ENCODE peak calls at places on chromosomes 1 and 21, in five cellular contexts. One of them, this sample, is unnamed.

GRCh38 chr1:3672231-3672970 is 20.1 kb downstream of the TP73 start:
- DNase-seq in WERI-Rb-1: no peak
- DNase-seq in testis: no peak
- DNase-seq in progenitor cell of endocrine pancreas: no peak
- DNase-seq in body of pancreas: no peak
- DNase-seq in this sample: no peak

GRCh38 chr21:43195131-43196021 is 26.6 kb downstream of the CRYAA start:
- DNase-seq in WERI-Rb-1: peak; percentile 29
- DNase-seq in testis: peak; percentile 44
- DNase-seq in progenitor cell of endocrine pancreas: peak; percentile 6
- DNase-seq in body of pancreas: peak; percentile 19
- DNase-seq in this sample: no peak

GRCh38 chr1:24933468-24933867 is 3.4 kb upstream of the RUNX3 start:
- DNase-seq in WERI-Rb-1: no peak
- DNase-seq in testis: no peak
- DNase-seq in progenitor cell of endocrine pancreas: no peak
- DNase-seq in body of pancreas: no peak
- DNase-seq in this sample: no peak

GRCh38 chr1:41282679-41283317 is 40.7 kb upstream of the SCMH1 start:
- DNase-seq in WERI-Rb-1: peak; percentile 79
- DNase-seq in testis: peak; percentile 45
- DNase-seq in progenitor cell of endocrine pancreas: peak; percentile 39
- DNase-seq in body of pancreas: peak; percentile 46
- DNase-seq in this sample: peak; percentile 65

GRCh38 chr1:39902121-39902807 is 547 bp upstream of the MYCL start:
- DNase-seq in WERI-Rb-1: peak; percentile 83
- DNase-seq in testis: peak; percentile 78
- DNase-seq in progenitor cell of endocrine pancreas: peak; percentile 82
- DNase-seq in body of pancreas: peak; percentile 90
- DNase-seq in this sample: peak; percentile 89

GRCh38 chr1:153380711-153381110 is 5.3 kb upstream of the S100A12 start:
- DNase-seq in WERI-Rb-1: no peak
- DNase-seq in testis: no peak
- DNase-seq in progenitor cell of endocrine pancreas: no peak
- DNase-seq in body of pancreas: no peak
- DNase-seq in this sample: no peak

GRCh38 chr1:50158421-50158820 is 49.7 kb downstream of the ELAVL4 start:
- DNase-seq in WERI-Rb-1: peak; percentile 7
- DNase-seq in testis: no peak
- DNase-seq in progenitor cell of endocrine pancreas: no peak
- DNase-seq in body of pancreas: no peak
- DNase-seq in this sample: no peak

GRCh38 chr1:39130297-39130696 is 74.2 kb upstream of the MACF1 start:
- DNase-seq in WERI-Rb-1: no peak
- DNase-seq in testis: no peak
- DNase-seq in progenitor cell of endocrine pancreas: no peak
- DNase-seq in body of pancreas: no peak
- DNase-seq in this sample: no peak

GRCh38 chr1:154186177-154186576 is 5.7 kb downstream of the TPM3 start:
- DNase-seq in WERI-Rb-1: peak; percentile 99
- DNase-seq in testis: peak; percentile 79
- DNase-seq in progenitor cell of endocrine pancreas: peak; percentile 48
- DNase-seq in body of pancreas: peak; percentile 83
- DNase-seq in this sample: peak; percentile 70

GRCh38 chr1:178650950-178651461 is 74.0 kb upstream of the RALGPS2 start:
- DNase-seq in WERI-Rb-1: peak; percentile 83
- DNase-seq in testis: no peak
- DNase-seq in progenitor cell of endocrine pancreas: no peak
- DNase-seq in body of pancreas: no peak
- DNase-seq in this sample: no peak

GRCh38 chr1:229984310-229984991 is 82.6 kb upstream of the GALNT2 start:
- DNase-seq in WERI-Rb-1: no peak
- DNase-seq in testis: no peak
- DNase-seq in progenitor cell of endocrine pancreas: no peak
- DNase-seq in body of pancreas: no peak
- DNase-seq in this sample: no peak

GRCh38 chr1:235984041-235984820 is 80.7 kb downstream of the NID1 start:
- DNase-seq in WERI-Rb-1: no peak
- DNase-seq in testis: no peak
- DNase-seq in progenitor cell of endocrine pancreas: no peak
- DNase-seq in body of pancreas: no peak
- DNase-seq in this sample: no peak

GRCh38 chr1:234611153-234611798 is 1.3 kb upstream of the IRF2BP2 start:
- DNase-seq in WERI-Rb-1: peak; percentile 96
- DNase-seq in testis: no peak
- DNase-seq in progenitor cell of endocrine pancreas: no peak
- DNase-seq in body of pancreas: no peak
- DNase-seq in this sample: no peak

GRCh38 chr1:39214021-39214713 is 9.7 kb downstream of the MACF1 start:
- DNase-seq in WERI-Rb-1: peak; percentile 39
- DNase-seq in testis: no peak
- DNase-seq in progenitor cell of endocrine pancreas: peak; percentile 20
- DNase-seq in body of pancreas: no peak
- DNase-seq in this sample: peak; percentile 48

GRCh38 chr1:43844114-43844513 is 89.5 kb upstream of the ARTN start:
- DNase-seq in WERI-Rb-1: no peak
- DNase-seq in testis: no peak
- DNase-seq in progenitor cell of endocrine pancreas: no peak
- DNase-seq in body of pancreas: no peak
- DNase-seq in this sample: no peak

GRCh38 chr1:150976879-150977694 is 2.5 kb upstream of the CERS2 start:
- DNase-seq in WERI-Rb-1: no peak
- DNase-seq in testis: peak; percentile 81
- DNase-seq in progenitor cell of endocrine pancreas: no peak
- DNase-seq in body of pancreas: peak; percentile 63
- DNase-seq in this sample: peak; percentile 95

DNA sequence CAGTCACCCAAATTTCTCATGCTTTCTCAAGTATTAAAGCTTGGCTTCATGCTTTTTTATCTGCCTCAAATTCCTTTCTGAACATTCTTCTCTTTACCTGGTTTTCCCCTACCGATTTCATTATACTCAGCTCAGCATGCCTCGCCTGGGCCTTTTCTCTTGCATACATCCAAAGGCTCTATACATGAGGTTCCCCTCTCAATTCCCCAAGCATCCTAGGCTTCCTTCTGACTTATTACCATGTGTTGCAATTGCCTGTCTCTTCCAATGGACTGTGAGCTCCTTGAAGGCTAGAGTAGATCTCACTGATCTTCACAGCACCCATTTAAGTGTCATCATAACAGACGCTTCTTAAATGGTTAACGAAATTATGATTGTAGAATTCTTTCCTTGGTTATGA is 24.1 kb upstream of the CYP4A22 start:
- DNase-seq in WERI-Rb-1: no peak
- DNase-seq in testis: no peak
- DNase-seq in progenitor cell of endocrine pancreas: no peak
- DNase-seq in body of pancreas: no peak
- DNase-seq in this sample: no peak
- TF ChIP-seq CTCF in WERI-Rb-1: no peak
- TF ChIP-seq CTCF in testis: no peak
- TF ChIP-seq CTCF in progenitor cell of endocrine pancreas: no peak
- TF ChIP-seq CTCF in body of pancreas: no peak
- TF ChIP-seq CTCF in this sample: no peak

GRCh38 chr1:34013136-34013535 is 149.3 kb downstream of the HMGB4 start:
- DNase-seq in WERI-Rb-1: no peak
- DNase-seq in testis: no peak
- DNase-seq in progenitor cell of endocrine pancreas: no peak
- DNase-seq in body of pancreas: no peak
- DNase-seq in this sample: no peak

GRCh38 chr1:34019741-34020552 is 145.1 kb downstream of the CSMD2 start:
- DNase-seq in WERI-Rb-1: no peak
- DNase-seq in testis: no peak
- DNase-seq in progenitor cell of endocrine pancreas: no peak
- DNase-seq in body of pancreas: no peak
- DNase-seq in this sample: no peak

GRCh38 chr1:34009340-34009975 is 145.6 kb downstream of the HMGB4 start:
- DNase-seq in WERI-Rb-1: no peak
- DNase-seq in testis: no peak
- DNase-seq in progenitor cell of endocrine pancreas: no peak
- DNase-seq in body of pancreas: no peak
- DNase-seq in this sample: no peak

GRCh38 chr1:34013958-34014737 is 150.3 kb downstream of the HMGB4 start:
- DNase-seq in WERI-Rb-1: peak; percentile 12
- DNase-seq in testis: peak; percentile 58
- DNase-seq in progenitor cell of endocrine pancreas: peak; percentile 36
- DNase-seq in body of pancreas: peak; percentile 26
- DNase-seq in this sample: peak; percentile 5
- TF ChIP-seq CTCF in WERI-Rb-1: peak; percentile 62
- TF ChIP-seq CTCF in testis: peak; percentile 46
- TF ChIP-seq CTCF in progenitor cell of endocrine pancreas: peak; percentile 73
- TF ChIP-seq CTCF in body of pancreas: peak; percentile 45
- TF ChIP-seq CTCF in this sample: no peak

GRCh38 chr1:164953095-164953494 is 394.1 kb downstream of the PBX1 start:
- DNase-seq in WERI-Rb-1: no peak
- DNase-seq in testis: no peak
- DNase-seq in progenitor cell of endocrine pancreas: no peak
- DNase-seq in body of pancreas: no peak
- DNase-seq in this sample: no peak
- TF ChIP-seq CTCF in WERI-Rb-1: peak; percentile 47
- TF ChIP-seq CTCF in testis: no peak
- TF ChIP-seq CTCF in progenitor cell of endocrine pancreas: no peak
- TF ChIP-seq CTCF in body of pancreas: no peak
- TF ChIP-seq CTCF in this sample: no peak

DNA sequence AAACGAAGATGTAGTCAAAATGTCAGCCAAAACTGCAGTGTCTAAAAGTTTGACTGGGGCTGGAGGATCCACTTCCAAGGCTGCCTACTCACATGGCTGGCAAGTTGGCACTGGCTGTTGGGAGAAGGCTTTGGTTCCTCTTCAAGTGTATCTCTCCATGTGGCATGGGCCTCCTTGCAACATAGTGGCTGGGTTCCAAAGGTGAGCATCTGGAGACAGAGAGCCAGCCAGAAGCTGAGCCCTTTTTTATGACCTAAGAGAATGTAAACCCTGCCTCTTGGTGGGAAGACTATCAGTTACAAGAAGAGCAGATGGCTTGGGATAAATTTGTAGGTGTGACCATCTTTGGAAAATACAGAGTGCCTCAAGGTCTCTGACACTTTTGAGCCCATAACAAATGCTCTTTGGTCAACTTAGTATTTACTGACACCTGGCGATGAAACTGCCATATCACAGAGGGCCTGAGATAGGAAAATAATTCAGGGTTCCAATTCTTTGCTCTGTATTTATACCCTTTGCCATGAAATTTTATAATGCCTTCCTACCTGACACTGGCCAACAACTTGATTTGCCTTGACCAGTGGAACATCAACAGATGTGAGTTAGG is 31.4 kb upstream of the PRELP start:
- DNase-seq in WERI-Rb-1: peak; percentile 78
- DNase-seq in testis: no peak
- DNase-seq in progenitor cell of endocrine pancreas: no peak
- DNase-seq in body of pancreas: no peak
- DNase-seq in this sample: no peak
- TF ChIP-seq CTCF in WERI-Rb-1: peak; percentile 71
- TF ChIP-seq CTCF in testis: no peak
- TF ChIP-seq CTCF in progenitor cell of endocrine pancreas: no peak
- TF ChIP-seq CTCF in body of pancreas: no peak
- TF ChIP-seq CTCF in this sample: no peak

GRCh38 chr1:16007671-16008341 is 3.8 kb downstream of the SRARP start:
- DNase-seq in WERI-Rb-1: no peak
- DNase-seq in testis: no peak
- DNase-seq in progenitor cell of endocrine pancreas: no peak
- DNase-seq in body of pancreas: no peak
- DNase-seq in this sample: no peak

GRCh38 chr1:16005597-16005996 is 1.6 kb downstream of the SRARP start:
- DNase-seq in WERI-Rb-1: no peak
- DNase-seq in testis: no peak
- DNase-seq in progenitor cell of endocrine pancreas: no peak
- DNase-seq in body of pancreas: no peak
- DNase-seq in this sample: no peak

GRCh38 chr1:16006010-16006409 is 2.0 kb downstream of the SRARP start:
- DNase-seq in WERI-Rb-1: no peak
- DNase-seq in testis: no peak
- DNase-seq in progenitor cell of endocrine pancreas: no peak
- DNase-seq in body of pancreas: no peak
- DNase-seq in this sample: no peak

GRCh38 chr1:16009030-16009460 is 5.0 kb downstream of the SRARP start:
- DNase-seq in WERI-Rb-1: peak; percentile 87
- DNase-seq in testis: peak; percentile 91
- DNase-seq in progenitor cell of endocrine pancreas: peak; percentile 86
- DNase-seq in body of pancreas: peak; percentile 86
- DNase-seq in this sample: peak; percentile 79

GRCh38 chr1:16006552-16007485 is 2.8 kb downstream of the SRARP start:
- DNase-seq in WERI-Rb-1: no peak
- DNase-seq in testis: no peak
- DNase-seq in progenitor cell of endocrine pancreas: no peak
- DNase-seq in body of pancreas: no peak
- DNase-seq in this sample: no peak
- TF ChIP-seq CTCF in WERI-Rb-1: no peak
- TF ChIP-seq CTCF in testis: no peak
- TF ChIP-seq CTCF in progenitor cell of endocrine pancreas: no peak
- TF ChIP-seq CTCF in body of pancreas: no peak
- TF ChIP-seq CTCF in this sample: no peak

GRCh38 chr1:37697090-37697489 is 4.8 kb downstream of the CDCA8 start:
- DNase-seq in WERI-Rb-1: no peak
- DNase-seq in testis: no peak
- DNase-seq in progenitor cell of endocrine pancreas: no peak
- DNase-seq in body of pancreas: no peak
- DNase-seq in this sample: no peak

GRCh38 chr1:37691497-37692077 is 729 bp upstream of the CDCA8 start:
- DNase-seq in WERI-Rb-1: peak; percentile 49
- DNase-seq in testis: peak; percentile 38
- DNase-seq in progenitor cell of endocrine pancreas: peak; percentile 27
- DNase-seq in body of pancreas: peak; percentile 65
- DNase-seq in this sample: peak; percentile 60

GRCh38 chr1:37692834-37693175 is 489 bp downstream of the CDCA8 start:
- DNase-seq in WERI-Rb-1: no peak
- DNase-seq in testis: peak; percentile 20
- DNase-seq in progenitor cell of endocrine pancreas: no peak
- DNase-seq in body of pancreas: no peak
- DNase-seq in this sample: no peak

GRCh38 chr1:37697737-37698136 is 5.4 kb downstream of the CDCA8 start:
- DNase-seq in WERI-Rb-1: no peak
- DNase-seq in testis: no peak
- DNase-seq in progenitor cell of endocrine pancreas: no peak
- DNase-seq in body of pancreas: no peak
- DNase-seq in this sample: no peak

GRCh38 chr1:37692078-37692833 is at the start of gene CDCA8:
- DNase-seq in WERI-Rb-1: peak; percentile 99
- DNase-seq in testis: peak; percentile 99
- DNase-seq in progenitor cell of endocrine pancreas: peak; percentile 98
- DNase-seq in body of pancreas: peak; percentile 98
- DNase-seq in this sample: peak; percentile 98
- TF ChIP-seq CTCF in WERI-Rb-1: peak; percentile 79
- TF ChIP-seq CTCF in testis: no peak
- TF ChIP-seq CTCF in progenitor cell of endocrine pancreas: peak; percentile 80
- TF ChIP-seq CTCF in body of pancreas: peak; percentile 50
- TF ChIP-seq CTCF in this sample: peak; percentile 77

This sample was measured in Calu3.